ENCODE peak calls at places on chromosomes 4 and X, in nine cellular contexts. Q is Calu3, S is cardiac muscle cell, N is ascending aorta, R is thoracic aorta, I is heart right ventricle, X is fibroblast of villous mesenchyme, L is HFFc6, F is activated B cell treated with CpG ODN at 0.5 μM for 24 hours. G is an unnamed sample.

GRCh38 chr4:128635141-128635911 is 174.2 kb upstream of the JADE1 start:
- DNase-seq in Q (peak; percentile 66), S (peak; percentile 99), N (peak; percentile 74), R (no peak), I (peak; percentile 89), X (peak; percentile 89), L (no peak), F (no peak), G (no peak)

GRCh38 chr4:48796191-48796926 is 16.3 kb upstream of the FRYL start:
- DNase-seq in Q (no peak), S (no peak), N (no peak), R (no peak), I (no peak), X (no peak), L (no peak), F (no peak), G (no peak)

GRCh38 chrX:124332481-124333424 is at the start of gene TEX13D:
- DNase-seq in Q (no peak), S (no peak), N (no peak), R (no peak), I (no peak), X (no peak), L (no peak), F (no peak), G (no peak)

GRCh38 chr4:100042235-100042634 is 92.2 kb upstream of the H2AZ1 start:
- DNase-seq in Q (peak; percentile 37), S (no peak), N (no peak), R (no peak), I (no peak), X (peak; percentile 70), L (no peak), F (no peak), G (no peak)

GRCh38 chr4:76822294-76822693 is 75.7 kb downstream of the SOWAHB start:
- DNase-seq in Q (no peak), S (no peak), N (no peak), R (no peak), I (no peak), X (no peak), L (no peak), F (no peak), G (no peak)

GRCh38 chr4:154205471-154205870 is 286.1 kb downstream of the DCHS2 start:
- DNase-seq in Q (no peak), S (no peak), N (no peak), R (no peak), I (no peak), X (peak; percentile 63), L (no peak), F (no peak), G (no peak)

GRCh38 chr4:153345011-153345981 is 808 bp downstream of the MND1 start:
- DNase-seq in Q (peak; percentile 22), S (peak; percentile 69), N (peak; percentile 73), R (no peak), I (peak; percentile 20), X (peak; percentile 69), L (peak; percentile 52), F (peak; percentile 28), G (peak; percentile 54)

GRCh38 chr4:174172274-174172673 is 111.2 kb downstream of the FBXO8 start:
- DNase-seq in Q (no peak), S (no peak), N (no peak), R (no peak), I (no peak), X (peak; percentile 23), L (no peak), F (no peak), G (no peak)

GRCh38 chr4:149719357-149719756 is 96.3 kb downstream of the IQCM start:
- DNase-seq in Q (no peak), S (no peak), N (no peak), R (no peak), I (no peak), X (no peak), L (no peak), F (no peak), G (no peak)

GRCh38 chr4:78971326-78971725 is 32.1 kb upstream of the PAQR3 start:
- DNase-seq in Q (no peak), S (peak; percentile 47), N (no peak), R (no peak), I (no peak), X (peak; percentile 21), L (no peak), F (no peak), G (no peak)

GRCh38 chr4:8528713-8529112 is 51.5 kb upstream of the GPR78 start:
- DNase-seq in Q (no peak), S (peak; percentile 35), N (no peak), R (no peak), I (no peak), X (peak; percentile 70), L (peak; percentile 72), F (no peak), G (no peak)

GRCh38 chr4:105122334-105122733 is 24.3 kb upstream of the TET2 start:
- DNase-seq in Q (peak; percentile 42), S (peak; percentile 54), N (no peak), R (no peak), I (no peak), X (no peak), L (peak; percentile 53), F (no peak), G (no peak)

GRCh38 chrX:38220936-38221386 is 290 bp upstream of the SRPX start:
- DNase-seq in Q (no peak), S (peak; percentile 79), N (no peak), R (no peak), I (peak; percentile 44), X (no peak), L (no peak), F (no peak), G (no peak)

GRCh38 chr4:121594796-121595526 is 101.8 kb downstream of the ANXA5 start:
- DNase-seq in Q (no peak), S (peak; percentile 81), N (no peak), R (no peak), I (no peak), X (peak; percentile 49), L (peak; percentile 8), F (no peak), G (no peak)

GRCh38 chr4:138668309-138668708 is 347.3 kb upstream of the NOCT start:
- DNase-seq in Q (no peak), S (no peak), N (no peak), R (no peak), I (no peak), X (no peak), L (no peak), F (no peak), G (no peak)

GRCh38 chr4:118989098-118990080 is 100.7 kb downstream of the SYNPO2 start:
- DNase-seq in Q (no peak), S (peak; percentile 44), N (no peak), R (no peak), I (no peak), X (peak; percentile 66), L (peak; percentile 100), F (no peak), G (no peak)

GRCh38 chr4:182370491-182370890 is 127.3 kb downstream of the TENM3 start:
- DNase-seq in Q (no peak), S (peak; percentile 57), N (no peak), R (no peak), I (no peak), X (no peak), L (no peak), F (no peak), G (no peak)

GRCh38 chr4:56048621-56049427 is 100.1 kb downstream of the CEP135 start:
- DNase-seq in Q (peak; percentile 68), S (peak; percentile 77), N (no peak), R (no peak), I (peak; percentile 35), X (peak; percentile 38), L (peak; percentile 19), F (peak; percentile 47), G (peak; percentile 81)
- TF ChIP-seq CTCF in Q (no peak), S (peak; percentile 37), N (peak; percentile 23), R (no peak), I (no peak), X (peak; percentile 35), L (peak; percentile 28), F (no peak), G (peak; percentile 66)

DNA sequence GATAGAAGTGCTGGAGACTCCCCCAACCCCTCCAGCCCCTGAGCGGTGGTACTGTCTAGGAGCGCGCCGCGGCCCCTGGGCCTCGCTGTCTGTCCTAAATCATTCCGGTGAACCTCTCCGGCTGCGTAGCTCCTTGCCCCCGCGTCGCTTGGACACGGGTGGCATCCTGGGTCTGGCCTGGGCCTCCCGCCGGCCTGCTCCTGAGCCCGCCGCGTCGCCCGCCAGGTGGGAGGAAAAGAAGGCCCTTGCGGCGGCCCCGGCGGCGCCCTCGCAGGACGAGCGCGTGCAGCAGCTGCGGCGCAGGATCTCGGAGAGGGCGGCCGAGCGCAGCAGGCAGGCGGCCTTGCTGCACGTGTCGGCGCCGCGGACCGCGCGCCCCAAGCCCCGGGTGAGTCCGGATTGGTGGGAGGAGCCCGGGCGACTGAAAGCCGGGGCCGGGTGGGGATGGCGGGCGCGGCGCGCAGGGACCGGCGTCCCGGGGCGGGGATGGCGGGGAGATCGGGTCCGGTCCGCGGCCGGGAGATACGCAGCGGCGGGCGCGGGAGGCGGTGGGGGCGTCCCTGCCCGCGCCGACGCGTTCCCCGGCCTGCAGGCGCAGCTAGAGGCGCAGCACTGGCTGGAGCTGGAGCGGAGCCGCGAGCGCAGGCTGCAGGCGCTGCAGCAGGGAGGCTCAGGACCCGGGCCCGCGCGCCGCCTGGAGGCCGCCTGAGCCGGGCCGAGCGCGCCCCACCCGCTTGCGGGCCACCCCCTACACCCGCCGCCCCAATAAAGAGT is 6.5 kb upstream of the RNF4 start:
- DNase-seq in Q (peak; percentile 64), S (peak; percentile 80), N (peak; percentile 77), R (no peak), I (peak; percentile 75), X (peak; percentile 77), L (peak; percentile 39), F (peak; percentile 72), G (peak; percentile 82)
- TF ChIP-seq CTCF in Q (peak; percentile 35), S (peak; percentile 36), N (peak; percentile 68), R (peak; percentile 46), I (peak; percentile 40), X (peak; percentile 34), L (peak; percentile 75), F (no peak), G (peak; percentile 53)

DNA sequence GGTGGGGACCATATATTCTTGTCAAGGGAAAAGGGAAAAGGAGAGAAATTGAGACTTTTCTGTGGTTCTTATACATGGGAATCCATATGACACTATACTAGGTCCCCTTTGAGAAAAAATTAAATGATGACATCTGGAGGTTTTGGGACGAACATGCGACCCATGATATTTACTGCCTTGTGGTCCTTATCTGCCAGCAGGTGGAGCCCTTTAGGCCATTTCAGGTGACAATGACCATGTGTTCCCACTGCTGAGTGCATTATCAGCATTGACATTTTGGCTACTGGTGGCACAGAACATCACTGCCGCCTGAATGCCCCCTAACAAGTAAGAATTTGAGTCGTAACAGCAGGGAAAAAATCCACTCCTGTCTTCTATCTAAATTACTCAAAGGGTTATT is 843.4 kb downstream of the FSTL5 start:
- DNase-seq in Q (peak; percentile 19), S (no peak), N (no peak), R (no peak), I (no peak), X (peak; percentile 0), L (no peak), F (no peak), G (peak; percentile 62)
- TF ChIP-seq CTCF in Q (peak; percentile 26), S (no peak), N (no peak), R (no peak), I (no peak), X (no peak), L (no peak), F (no peak), G (peak; percentile 80)

DNA sequence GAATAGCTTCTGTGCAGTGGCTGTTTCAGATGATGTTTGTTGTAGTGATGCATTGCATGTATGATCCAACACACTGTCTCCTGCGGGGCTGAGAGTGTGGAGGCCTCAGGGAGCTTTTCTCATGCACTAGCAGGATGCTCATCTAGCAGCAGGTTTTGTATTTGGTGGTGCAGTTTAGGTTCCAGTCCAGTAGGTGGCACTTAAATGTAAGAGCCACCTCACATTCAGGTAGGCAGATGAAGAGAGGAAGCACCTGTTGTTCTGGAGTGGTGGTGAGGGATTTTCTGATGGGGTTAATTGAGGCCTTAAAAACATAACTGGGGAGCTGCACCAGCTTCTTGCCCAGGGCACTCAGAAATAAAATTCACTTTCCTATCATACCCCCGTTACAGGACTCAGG is 300.9 kb downstream of the SPIN4 start:
- DNase-seq in Q (no peak), S (no peak), N (no peak), R (no peak), I (no peak), X (no peak), L (no peak), F (no peak), G (peak; percentile 7)
- TF ChIP-seq CTCF in Q (no peak), S (no peak), N (no peak), R (no peak), I (no peak), X (no peak), L (no peak), F (no peak), G (peak; percentile 59)